ENCODE peak calls at places on chromosomes 3 and 15, in ten cellular contexts. One of them, this sample, is unnamed.

GRCh38 chr3:145692751-145693150 is 468.2 kb downstream of the PLOD2 start:
- DNase-seq in brain microvascular endothelial cell: no peak
- DNase-seq in body of pancreas: no peak
- DNase-seq in cardiac fibroblast: no peak
- DNase-seq in foreskin fibroblast: no peak
- DNase-seq in heart left ventricle: no peak
- DNase-seq in fibroblast of lung: no peak
- DNase-seq in OCI-LY7: no peak
- DNase-seq in tibial artery: no peak
- DNase-seq in HFF-Myc: no peak
- DNase-seq in this sample: no peak

GRCh38 chr15:40928975-40929729 is at the start of gene DLL4:
- DNase-seq in brain microvascular endothelial cell: peak; percentile 40
- DNase-seq in body of pancreas: peak; percentile 64
- DNase-seq in cardiac fibroblast: peak; percentile 36
- DNase-seq in foreskin fibroblast: peak; percentile 59
- DNase-seq in heart left ventricle: peak; percentile 88
- DNase-seq in fibroblast of lung: peak; percentile 41
- DNase-seq in OCI-LY7: no peak
- DNase-seq in tibial artery: peak; percentile 55
- DNase-seq in HFF-Myc: no peak
- DNase-seq in this sample: no peak

GRCh38 chr3:46934508-46935167 is 41.9 kb downstream of the CCDC12 start:
- DNase-seq in brain microvascular endothelial cell: no peak
- DNase-seq in body of pancreas: peak; percentile 57
- DNase-seq in cardiac fibroblast: peak; percentile 35
- DNase-seq in foreskin fibroblast: peak; percentile 68
- DNase-seq in heart left ventricle: peak; percentile 79
- DNase-seq in fibroblast of lung: no peak
- DNase-seq in OCI-LY7: no peak
- DNase-seq in tibial artery: no peak
- DNase-seq in HFF-Myc: no peak
- DNase-seq in this sample: no peak

GRCh38 chr15:70050970-70051369 is 46.7 kb downstream of the TLE3 start:
- DNase-seq in brain microvascular endothelial cell: no peak
- DNase-seq in body of pancreas: no peak
- DNase-seq in cardiac fibroblast: no peak
- DNase-seq in foreskin fibroblast: no peak
- DNase-seq in heart left ventricle: no peak
- DNase-seq in fibroblast of lung: no peak
- DNase-seq in OCI-LY7: no peak
- DNase-seq in tibial artery: peak; percentile 9
- DNase-seq in HFF-Myc: no peak
- DNase-seq in this sample: no peak

GRCh38 chr3:46669191-46669999 is 24.1 kb downstream of the ALS2CL start:
- DNase-seq in brain microvascular endothelial cell: no peak
- DNase-seq in body of pancreas: no peak
- DNase-seq in cardiac fibroblast: no peak
- DNase-seq in foreskin fibroblast: no peak
- DNase-seq in heart left ventricle: peak; percentile 16
- DNase-seq in fibroblast of lung: no peak
- DNase-seq in OCI-LY7: no peak
- DNase-seq in tibial artery: peak; percentile 15
- DNase-seq in HFF-Myc: no peak
- DNase-seq in this sample: no peak

GRCh38 chr3:196120291-196120951 is 38.5 kb upstream of the TFRC start:
- DNase-seq in brain microvascular endothelial cell: no peak
- DNase-seq in body of pancreas: no peak
- DNase-seq in cardiac fibroblast: no peak
- DNase-seq in foreskin fibroblast: no peak
- DNase-seq in heart left ventricle: peak; percentile 36
- DNase-seq in fibroblast of lung: no peak
- DNase-seq in OCI-LY7: peak; percentile 40
- DNase-seq in tibial artery: peak; percentile 57
- DNase-seq in HFF-Myc: no peak
- DNase-seq in this sample: no peak

GRCh38 chr15:39242345-39242744 is 338.5 kb upstream of the THBS1 start:
- DNase-seq in brain microvascular endothelial cell: no peak
- DNase-seq in body of pancreas: peak; percentile 16
- DNase-seq in cardiac fibroblast: peak; percentile 79
- DNase-seq in foreskin fibroblast: peak; percentile 64
- DNase-seq in heart left ventricle: no peak
- DNase-seq in fibroblast of lung: peak; percentile 95
- DNase-seq in OCI-LY7: no peak
- DNase-seq in tibial artery: peak; percentile 22
- DNase-seq in HFF-Myc: no peak
- DNase-seq in this sample: peak; percentile 59

GRCh38 chr15:100373037-100373896 is 31.5 kb upstream of the ADAMTS17 start:
- DNase-seq in brain microvascular endothelial cell: no peak
- DNase-seq in body of pancreas: peak; percentile 15
- DNase-seq in cardiac fibroblast: no peak
- DNase-seq in foreskin fibroblast: no peak
- DNase-seq in heart left ventricle: no peak
- DNase-seq in fibroblast of lung: no peak
- DNase-seq in OCI-LY7: no peak
- DNase-seq in tibial artery: no peak
- DNase-seq in HFF-Myc: no peak
- DNase-seq in this sample: no peak

GRCh38 chr3:102038477-102039142 is 189.3 kb downstream of the NFKBIZ start:
- DNase-seq in brain microvascular endothelial cell: no peak
- DNase-seq in body of pancreas: no peak
- DNase-seq in cardiac fibroblast: no peak
- DNase-seq in foreskin fibroblast: no peak
- DNase-seq in heart left ventricle: no peak
- DNase-seq in fibroblast of lung: no peak
- DNase-seq in OCI-LY7: no peak
- DNase-seq in tibial artery: no peak
- DNase-seq in HFF-Myc: no peak
- DNase-seq in this sample: no peak

GRCh38 chr3:51139616-51140015 is 245.5 kb upstream of the MANF start:
- DNase-seq in brain microvascular endothelial cell: no peak
- DNase-seq in body of pancreas: no peak
- DNase-seq in cardiac fibroblast: no peak
- DNase-seq in foreskin fibroblast: no peak
- DNase-seq in heart left ventricle: no peak
- DNase-seq in fibroblast of lung: no peak
- DNase-seq in OCI-LY7: no peak
- DNase-seq in tibial artery: no peak
- DNase-seq in HFF-Myc: no peak
- DNase-seq in this sample: no peak

GRCh38 chr3:48765376-48765775 is 48.4 kb upstream of the IP6K2 start:
- DNase-seq in brain microvascular endothelial cell: no peak
- DNase-seq in body of pancreas: peak; percentile 13
- DNase-seq in cardiac fibroblast: peak; percentile 13
- DNase-seq in foreskin fibroblast: no peak
- DNase-seq in heart left ventricle: no peak
- DNase-seq in fibroblast of lung: peak; percentile 4
- DNase-seq in OCI-LY7: peak; percentile 28
- DNase-seq in tibial artery: no peak
- DNase-seq in HFF-Myc: no peak
- DNase-seq in this sample: no peak

GRCh38 chr3:54746722-54747121 is 181.1 kb downstream of the LRTM1 start:
- DNase-seq in brain microvascular endothelial cell: no peak
- DNase-seq in body of pancreas: no peak
- DNase-seq in cardiac fibroblast: no peak
- DNase-seq in foreskin fibroblast: no peak
- DNase-seq in heart left ventricle: no peak
- DNase-seq in fibroblast of lung: peak; percentile 27
- DNase-seq in OCI-LY7: no peak
- DNase-seq in tibial artery: no peak
- DNase-seq in HFF-Myc: no peak
- DNase-seq in this sample: no peak

GRCh38 chr3:60600848-60601247 is 650.4 kb downstream of the FHIT start:
- DNase-seq in brain microvascular endothelial cell: no peak
- DNase-seq in body of pancreas: no peak
- DNase-seq in cardiac fibroblast: no peak
- DNase-seq in foreskin fibroblast: no peak
- DNase-seq in heart left ventricle: no peak
- DNase-seq in fibroblast of lung: no peak
- DNase-seq in OCI-LY7: no peak
- DNase-seq in tibial artery: no peak
- DNase-seq in HFF-Myc: no peak
- DNase-seq in this sample: no peak

GRCh38 chr3:143190101-143190500 is 70.5 kb downstream of the CHST2 start:
- DNase-seq in brain microvascular endothelial cell: no peak
- DNase-seq in body of pancreas: no peak
- DNase-seq in cardiac fibroblast: peak; percentile 25
- DNase-seq in foreskin fibroblast: no peak
- DNase-seq in heart left ventricle: no peak
- DNase-seq in fibroblast of lung: no peak
- DNase-seq in OCI-LY7: no peak
- DNase-seq in tibial artery: no peak
- DNase-seq in HFF-Myc: no peak
- DNase-seq in this sample: no peak
- H3K4me3 ChIP-seq in brain microvascular endothelial cell: no peak overlapping the region
- H3K4me3 ChIP-seq in body of pancreas: no peak overlapping the region
- H3K4me3 ChIP-seq in cardiac fibroblast: no peak overlapping the region
- H3K4me3 ChIP-seq in foreskin fibroblast: no peak overlapping the region
- H3K4me3 ChIP-seq in heart left ventricle: no peak overlapping the region
- H3K4me3 ChIP-seq in fibroblast of lung: no peak overlapping the region
- H3K4me3 ChIP-seq in OCI-LY7: no peak overlapping the region
- H3K4me3 ChIP-seq in tibial artery: no peak overlapping the region
- H3K4me3 ChIP-seq in HFF-Myc: no peak overlapping the region
- H3K4me3 ChIP-seq in this sample: no peak overlapping the region

GRCh38 chr3:175746308-175746707 is 887.2 kb downstream of the NAALADL2 start:
- DNase-seq in brain microvascular endothelial cell: no peak
- DNase-seq in body of pancreas: no peak
- DNase-seq in cardiac fibroblast: no peak
- DNase-seq in foreskin fibroblast: no peak
- DNase-seq in heart left ventricle: no peak
- DNase-seq in fibroblast of lung: no peak
- DNase-seq in OCI-LY7: no peak
- DNase-seq in tibial artery: no peak
- DNase-seq in HFF-Myc: no peak
- DNase-seq in this sample: no peak

GRCh38 chr3:175741951-175742350 is 882.8 kb downstream of the NAALADL2 start:
- DNase-seq in brain microvascular endothelial cell: peak; percentile 61
- DNase-seq in body of pancreas: no peak
- DNase-seq in cardiac fibroblast: peak; percentile 25
- DNase-seq in foreskin fibroblast: peak; percentile 35
- DNase-seq in heart left ventricle: no peak
- DNase-seq in fibroblast of lung: peak; percentile 60
- DNase-seq in OCI-LY7: no peak
- DNase-seq in tibial artery: no peak
- DNase-seq in HFF-Myc: no peak
- DNase-seq in this sample: no peak

GRCh38 chr3:175748087-175748732 is 889.1 kb downstream of the NAALADL2 start:
- DNase-seq in brain microvascular endothelial cell: no peak
- DNase-seq in body of pancreas: no peak
- DNase-seq in cardiac fibroblast: peak; percentile 27
- DNase-seq in foreskin fibroblast: peak; percentile 1
- DNase-seq in heart left ventricle: no peak
- DNase-seq in fibroblast of lung: peak; percentile 48
- DNase-seq in OCI-LY7: no peak
- DNase-seq in tibial artery: no peak
- DNase-seq in HFF-Myc: no peak
- DNase-seq in this sample: no peak

GRCh38 chr3:175737646-175738572 is 878.8 kb downstream of the NAALADL2 start:
- DNase-seq in brain microvascular endothelial cell: peak; percentile 57
- DNase-seq in body of pancreas: no peak
- DNase-seq in cardiac fibroblast: peak; percentile 30
- DNase-seq in foreskin fibroblast: peak; percentile 55
- DNase-seq in heart left ventricle: no peak
- DNase-seq in fibroblast of lung: peak; percentile 71
- DNase-seq in OCI-LY7: no peak
- DNase-seq in tibial artery: no peak
- DNase-seq in HFF-Myc: no peak
- DNase-seq in this sample: peak; percentile 3

GRCh38 chr3:175743733-175744400 is 884.7 kb downstream of the NAALADL2 start:
- DNase-seq in brain microvascular endothelial cell: peak; percentile 28
- DNase-seq in body of pancreas: no peak
- DNase-seq in cardiac fibroblast: peak; percentile 72
- DNase-seq in foreskin fibroblast: peak; percentile 47
- DNase-seq in heart left ventricle: no peak
- DNase-seq in fibroblast of lung: peak; percentile 88
- DNase-seq in OCI-LY7: no peak
- DNase-seq in tibial artery: no peak
- DNase-seq in HFF-Myc: peak; percentile 17
- DNase-seq in this sample: peak; percentile 50
- TF ChIP-seq CTCF in brain microvascular endothelial cell: no peak
- TF ChIP-seq CTCF in body of pancreas: no peak
- TF ChIP-seq CTCF in cardiac fibroblast: no peak
- TF ChIP-seq CTCF in foreskin fibroblast: no peak
- TF ChIP-seq CTCF in heart left ventricle: no peak
- TF ChIP-seq CTCF in fibroblast of lung: no peak
- TF ChIP-seq CTCF in OCI-LY7: no peak
- TF ChIP-seq CTCF in tibial artery: no peak
- TF ChIP-seq CTCF in HFF-Myc: no peak
- TF ChIP-seq CTCF in this sample: no peak

GRCh38 chr3:72092778-72093177 is 307.8 kb upstream of the PROK2 start:
- DNase-seq in brain microvascular endothelial cell: no peak
- DNase-seq in body of pancreas: no peak
- DNase-seq in cardiac fibroblast: peak; percentile 8
- DNase-seq in foreskin fibroblast: no peak
- DNase-seq in heart left ventricle: no peak
- DNase-seq in fibroblast of lung: no peak
- DNase-seq in OCI-LY7: peak; percentile 71
- DNase-seq in tibial artery: no peak
- DNase-seq in HFF-Myc: no peak
- DNase-seq in this sample: no peak

GRCh38 chr3:72093270-72093669 is 308.3 kb upstream of the PROK2 start:
- DNase-seq in brain microvascular endothelial cell: no peak
- DNase-seq in body of pancreas: no peak
- DNase-seq in cardiac fibroblast: no peak
- DNase-seq in foreskin fibroblast: no peak
- DNase-seq in heart left ventricle: no peak
- DNase-seq in fibroblast of lung: no peak
- DNase-seq in OCI-LY7: peak; percentile 46
- DNase-seq in tibial artery: no peak
- DNase-seq in HFF-Myc: no peak
- DNase-seq in this sample: no peak

GRCh38 chr3:72097053-72097452 is 312.1 kb upstream of the PROK2 start:
- DNase-seq in brain microvascular endothelial cell: no peak
- DNase-seq in body of pancreas: no peak
- DNase-seq in cardiac fibroblast: no peak
- DNase-seq in foreskin fibroblast: no peak
- DNase-seq in heart left ventricle: no peak
- DNase-seq in fibroblast of lung: no peak
- DNase-seq in OCI-LY7: no peak
- DNase-seq in tibial artery: no peak
- DNase-seq in HFF-Myc: no peak
- DNase-seq in this sample: no peak

GRCh38 chr3:72099331-72100061 is 314.5 kb upstream of the PROK2 start:
- DNase-seq in brain microvascular endothelial cell: no peak
- DNase-seq in body of pancreas: no peak
- DNase-seq in cardiac fibroblast: no peak
- DNase-seq in foreskin fibroblast: no peak
- DNase-seq in heart left ventricle: no peak
- DNase-seq in fibroblast of lung: no peak
- DNase-seq in OCI-LY7: peak; percentile 74
- DNase-seq in tibial artery: no peak
- DNase-seq in HFF-Myc: no peak
- DNase-seq in this sample: no peak

GRCh38 chr3:72095521-72095920 is 310.6 kb upstream of the PROK2 start:
- DNase-seq in brain microvascular endothelial cell: no peak
- DNase-seq in body of pancreas: no peak
- DNase-seq in cardiac fibroblast: peak; percentile 10
- DNase-seq in foreskin fibroblast: no peak
- DNase-seq in heart left ventricle: no peak
- DNase-seq in fibroblast of lung: no peak
- DNase-seq in OCI-LY7: peak; percentile 67
- DNase-seq in tibial artery: no peak
- DNase-seq in HFF-Myc: no peak
- DNase-seq in this sample: no peak
- H3K4me3 ChIP-seq in brain microvascular endothelial cell: no peak overlapping the region
- H3K4me3 ChIP-seq in body of pancreas: no peak overlapping the region
- H3K4me3 ChIP-seq in cardiac fibroblast: no peak overlapping the region
- H3K4me3 ChIP-seq in foreskin fibroblast: no peak overlapping the region
- H3K4me3 ChIP-seq in heart left ventricle: no peak overlapping the region
- H3K4me3 ChIP-seq in fibroblast of lung: no peak overlapping the region
- H3K4me3 ChIP-seq in OCI-LY7: peak overlapping the region; percentile 33
- H3K4me3 ChIP-seq in tibial artery: no peak overlapping the region
- H3K4me3 ChIP-seq in HFF-Myc: no peak overlapping the region
- H3K4me3 ChIP-seq in this sample: no peak overlapping the region

GRCh38 chr3:185204894-185205293 is 49.0 kb downstream of the EHHADH start:
- DNase-seq in brain microvascular endothelial cell: no peak
- DNase-seq in body of pancreas: no peak
- DNase-seq in cardiac fibroblast: no peak
- DNase-seq in foreskin fibroblast: no peak
- DNase-seq in heart left ventricle: no peak
- DNase-seq in fibroblast of lung: no peak
- DNase-seq in OCI-LY7: no peak
- DNase-seq in tibial artery: no peak
- DNase-seq in HFF-Myc: no peak
- DNase-seq in this sample: no peak
- TF ChIP-seq CTCF in brain microvascular endothelial cell: no peak
- TF ChIP-seq CTCF in body of pancreas: no peak
- TF ChIP-seq CTCF in cardiac fibroblast: no peak
- TF ChIP-seq CTCF in foreskin fibroblast: no peak
- TF ChIP-seq CTCF in heart left ventricle: no peak
- TF ChIP-seq CTCF in fibroblast of lung: no peak
- TF ChIP-seq CTCF in OCI-LY7: no peak
- TF ChIP-seq CTCF in tibial artery: no peak
- TF ChIP-seq CTCF in HFF-Myc: no peak
- TF ChIP-seq CTCF in this sample: no peak